ENCODE peak calls at places on chromosome 1, in five cellular contexts. W is T47D, R is HEK293T, A is H54, N is cerebellar cortex. E is an unnamed sample.

GRCh38 chr1:209926045-209926444 is 12.0 kb upstream of the SYT14 start:
- DNase-seq in W (no peak), R (no peak), A (peak), N (no peak), E (no peak)

GRCh38 chr1:28301368-28302174 is 27.3 kb upstream of the MED18 start:
- DNase-seq in W (no peak), R (no peak), A (no peak), N (no peak), E (no peak)

GRCh38 chr1:95027046-95027445 is 45.7 kb downstream of the ALG14 start:
- DNase-seq in W (no peak), R (no peak), A (no peak), N (no peak), E (no peak)

GRCh38 chr1:165047985-165048384 is 308.5 kb downstream of the LMX1A start:
- DNase-seq in W (no peak), R (no peak), A (no peak), N (no peak), E (no peak)

GRCh38 chr1:162678439-162678838 is 46.2 kb downstream of the DDR2 start:
- DNase-seq in W (no peak), R (no peak), A (no peak), N (no peak), E (no peak)

GRCh38 chr1:118100686-118101300 is 84.2 kb downstream of the SPAG17 start:
- DNase-seq in W (no peak), R (no peak), A (no peak), N (no peak), E (no peak)

GRCh38 chr1:147225193-147225730 is at the start of gene FMO5:
- DNase-seq in W (peak), R (peak), A (peak), N (peak), E (peak)

GRCh38 chr1:145806408-145806807 is 17.5 kb downstream of the RNF115 start:
- DNase-seq in W (no peak), R (no peak), A (no peak), N (no peak), E (no peak)

GRCh38 chr1:117812868-117813511 is 116.4 kb downstream of the GDAP2 start:
- DNase-seq in W (no peak), R (no peak), A (no peak), N (no peak), E (no peak)

GRCh38 chr1:175548774-175549173 is 194.6 kb downstream of the TNR start:
- DNase-seq in W (no peak), R (no peak), A (peak), N (peak), E (no peak)

GRCh38 chr1:166261511-166261910 is 94.7 kb upstream of the FAM78B start:
- DNase-seq in W (no peak), R (no peak), A (no peak), N (no peak), E (no peak)

E was measured in activated T-cell treated with anti-CD3 and anti-CD28 coated beads, Interleukin-2, amount 50 U/mL, for 4 hours.